ENCODE peak calls at places on chromosomes 2 and 18, in six cellular contexts. One of them, this sample, is unnamed.
A peak's percentile ranks its signal among the peaks of the same experiment; 100 is the strongest.

GRCh38 chr2:172282944-172283343 is 144.4 kb upstream of the ITGA6 start:
- DNase-seq in activated gamma-delta T cell treated with anti-CD3 and anti-CD28 coated beads, Interleukin-2, amount 50 U/mL, for 16 hours: no peak
- DNase-seq in T-helper 9 cell: no peak
- DNase-seq in stimulated activated CD4-positive, alpha-beta T cell treated with anti-CD3 and anti-CD28 coated beads, Interleukin-12 subunit alpha, Interleukin-12 subunit beta, amount 100 ng/mL, for 24 hours: no peak
- DNase-seq in stimulated activated CD8-positive, alpha-beta memory T cell treated with anti-CD3 and anti-CD28 coated beads, Interleukin-7, amount 100 ng/mL, for 24 hours: no peak
- DNase-seq in amygdala: no peak
- DNase-seq in this sample: no peak

GRCh38 chr2:200498316-200498715 is 11.6 kb downstream of the KCTD18 start:
- DNase-seq in activated gamma-delta T cell treated with anti-CD3 and anti-CD28 coated beads, Interleukin-2, amount 50 U/mL, for 16 hours: no peak
- DNase-seq in T-helper 9 cell: no peak
- DNase-seq in stimulated activated CD4-positive, alpha-beta T cell treated with anti-CD3 and anti-CD28 coated beads, Interleukin-12 subunit alpha, Interleukin-12 subunit beta, amount 100 ng/mL, for 24 hours: no peak
- DNase-seq in stimulated activated CD8-positive, alpha-beta memory T cell treated with anti-CD3 and anti-CD28 coated beads, Interleukin-7, amount 100 ng/mL, for 24 hours: no peak
- DNase-seq in amygdala: no peak
- DNase-seq in this sample: no peak

GRCh38 chr2:33791625-33792024 is 192.5 kb upstream of the FAM98A start:
- DNase-seq in activated gamma-delta T cell treated with anti-CD3 and anti-CD28 coated beads, Interleukin-2, amount 50 U/mL, for 16 hours: no peak
- DNase-seq in T-helper 9 cell: no peak
- DNase-seq in stimulated activated CD4-positive, alpha-beta T cell treated with anti-CD3 and anti-CD28 coated beads, Interleukin-12 subunit alpha, Interleukin-12 subunit beta, amount 100 ng/mL, for 24 hours: no peak
- DNase-seq in stimulated activated CD8-positive, alpha-beta memory T cell treated with anti-CD3 and anti-CD28 coated beads, Interleukin-7, amount 100 ng/mL, for 24 hours: no peak
- DNase-seq in amygdala: no peak
- DNase-seq in this sample: no peak

GRCh38 chr2:145682536-145683157 is 1162.7 kb upstream of the ZEB2 start:
- DNase-seq in activated gamma-delta T cell treated with anti-CD3 and anti-CD28 coated beads, Interleukin-2, amount 50 U/mL, for 16 hours: no peak
- DNase-seq in T-helper 9 cell: no peak
- DNase-seq in stimulated activated CD4-positive, alpha-beta T cell treated with anti-CD3 and anti-CD28 coated beads, Interleukin-12 subunit alpha, Interleukin-12 subunit beta, amount 100 ng/mL, for 24 hours: no peak
- DNase-seq in stimulated activated CD8-positive, alpha-beta memory T cell treated with anti-CD3 and anti-CD28 coated beads, Interleukin-7, amount 100 ng/mL, for 24 hours: no peak
- DNase-seq in amygdala: no peak
- DNase-seq in this sample: no peak

GRCh38 chr2:104444840-104445239 is 409.1 kb upstream of the POU3F3 start:
- DNase-seq in activated gamma-delta T cell treated with anti-CD3 and anti-CD28 coated beads, Interleukin-2, amount 50 U/mL, for 16 hours: no peak
- DNase-seq in T-helper 9 cell: no peak
- DNase-seq in stimulated activated CD4-positive, alpha-beta T cell treated with anti-CD3 and anti-CD28 coated beads, Interleukin-12 subunit alpha, Interleukin-12 subunit beta, amount 100 ng/mL, for 24 hours: no peak
- DNase-seq in stimulated activated CD8-positive, alpha-beta memory T cell treated with anti-CD3 and anti-CD28 coated beads, Interleukin-7, amount 100 ng/mL, for 24 hours: no peak
- DNase-seq in amygdala: no peak
- DNase-seq in this sample: no peak

GRCh38 chr18:54662986-54663385 is 71.9 kb downstream of the DYNAP start:
- DNase-seq in activated gamma-delta T cell treated with anti-CD3 and anti-CD28 coated beads, Interleukin-2, amount 50 U/mL, for 16 hours: no peak
- DNase-seq in T-helper 9 cell: no peak
- DNase-seq in stimulated activated CD4-positive, alpha-beta T cell treated with anti-CD3 and anti-CD28 coated beads, Interleukin-12 subunit alpha, Interleukin-12 subunit beta, amount 100 ng/mL, for 24 hours: no peak
- DNase-seq in stimulated activated CD8-positive, alpha-beta memory T cell treated with anti-CD3 and anti-CD28 coated beads, Interleukin-7, amount 100 ng/mL, for 24 hours: no peak
- DNase-seq in amygdala: no peak
- DNase-seq in this sample: no peak

GRCh38 chr18:77102246-77103040 is 30.1 kb downstream of the MBP start:
- DNase-seq in activated gamma-delta T cell treated with anti-CD3 and anti-CD28 coated beads, Interleukin-2, amount 50 U/mL, for 16 hours: no peak
- DNase-seq in T-helper 9 cell: no peak
- DNase-seq in stimulated activated CD4-positive, alpha-beta T cell treated with anti-CD3 and anti-CD28 coated beads, Interleukin-12 subunit alpha, Interleukin-12 subunit beta, amount 100 ng/mL, for 24 hours: no peak
- DNase-seq in stimulated activated CD8-positive, alpha-beta memory T cell treated with anti-CD3 and anti-CD28 coated beads, Interleukin-7, amount 100 ng/mL, for 24 hours: no peak
- DNase-seq in amygdala: no peak
- DNase-seq in this sample: no peak

GRCh38 chr18:23209031-23209430 is 73.7 kb downstream of the CABLES1 start:
- DNase-seq in activated gamma-delta T cell treated with anti-CD3 and anti-CD28 coated beads, Interleukin-2, amount 50 U/mL, for 16 hours: no peak
- DNase-seq in T-helper 9 cell: no peak
- DNase-seq in stimulated activated CD4-positive, alpha-beta T cell treated with anti-CD3 and anti-CD28 coated beads, Interleukin-12 subunit alpha, Interleukin-12 subunit beta, amount 100 ng/mL, for 24 hours: peak; percentile 7
- DNase-seq in stimulated activated CD8-positive, alpha-beta memory T cell treated with anti-CD3 and anti-CD28 coated beads, Interleukin-7, amount 100 ng/mL, for 24 hours: no peak
- DNase-seq in amygdala: no peak
- DNase-seq in this sample: no peak

GRCh38 chr2:75142081-75142480 is 57.2 kb downstream of the TACR1 start:
- DNase-seq in activated gamma-delta T cell treated with anti-CD3 and anti-CD28 coated beads, Interleukin-2, amount 50 U/mL, for 16 hours: no peak
- DNase-seq in T-helper 9 cell: no peak
- DNase-seq in stimulated activated CD4-positive, alpha-beta T cell treated with anti-CD3 and anti-CD28 coated beads, Interleukin-12 subunit alpha, Interleukin-12 subunit beta, amount 100 ng/mL, for 24 hours: no peak
- DNase-seq in stimulated activated CD8-positive, alpha-beta memory T cell treated with anti-CD3 and anti-CD28 coated beads, Interleukin-7, amount 100 ng/mL, for 24 hours: no peak
- DNase-seq in amygdala: no peak
- DNase-seq in this sample: no peak

GRCh38 chr18:72181241-72181764 is 362.8 kb downstream of the CBLN2 start:
- DNase-seq in activated gamma-delta T cell treated with anti-CD3 and anti-CD28 coated beads, Interleukin-2, amount 50 U/mL, for 16 hours: no peak
- DNase-seq in T-helper 9 cell: no peak
- DNase-seq in stimulated activated CD4-positive, alpha-beta T cell treated with anti-CD3 and anti-CD28 coated beads, Interleukin-12 subunit alpha, Interleukin-12 subunit beta, amount 100 ng/mL, for 24 hours: peak; percentile 0
- DNase-seq in stimulated activated CD8-positive, alpha-beta memory T cell treated with anti-CD3 and anti-CD28 coated beads, Interleukin-7, amount 100 ng/mL, for 24 hours: no peak
- DNase-seq in amygdala: no peak
- DNase-seq in this sample: no peak

GRCh38 chr2:237451582-237452469 is 35.2 kb upstream of the MLPH start:
- DNase-seq in activated gamma-delta T cell treated with anti-CD3 and anti-CD28 coated beads, Interleukin-2, amount 50 U/mL, for 16 hours: no peak
- DNase-seq in T-helper 9 cell: no peak
- DNase-seq in stimulated activated CD4-positive, alpha-beta T cell treated with anti-CD3 and anti-CD28 coated beads, Interleukin-12 subunit alpha, Interleukin-12 subunit beta, amount 100 ng/mL, for 24 hours: no peak
- DNase-seq in stimulated activated CD8-positive, alpha-beta memory T cell treated with anti-CD3 and anti-CD28 coated beads, Interleukin-7, amount 100 ng/mL, for 24 hours: no peak
- DNase-seq in amygdala: no peak
- DNase-seq in this sample: no peak

GRCh38 chr2:176428943-176429469 is 159.8 kb downstream of the MTX2 start:
- DNase-seq in activated gamma-delta T cell treated with anti-CD3 and anti-CD28 coated beads, Interleukin-2, amount 50 U/mL, for 16 hours: no peak
- DNase-seq in T-helper 9 cell: no peak
- DNase-seq in stimulated activated CD4-positive, alpha-beta T cell treated with anti-CD3 and anti-CD28 coated beads, Interleukin-12 subunit alpha, Interleukin-12 subunit beta, amount 100 ng/mL, for 24 hours: no peak
- DNase-seq in stimulated activated CD8-positive, alpha-beta memory T cell treated with anti-CD3 and anti-CD28 coated beads, Interleukin-7, amount 100 ng/mL, for 24 hours: no peak
- DNase-seq in amygdala: no peak
- DNase-seq in this sample: no peak

GRCh38 chr2:197972017-197972416 is 167.6 kb downstream of the PLCL1 start:
- DNase-seq in activated gamma-delta T cell treated with anti-CD3 and anti-CD28 coated beads, Interleukin-2, amount 50 U/mL, for 16 hours: no peak
- DNase-seq in T-helper 9 cell: no peak
- DNase-seq in stimulated activated CD4-positive, alpha-beta T cell treated with anti-CD3 and anti-CD28 coated beads, Interleukin-12 subunit alpha, Interleukin-12 subunit beta, amount 100 ng/mL, for 24 hours: no peak
- DNase-seq in stimulated activated CD8-positive, alpha-beta memory T cell treated with anti-CD3 and anti-CD28 coated beads, Interleukin-7, amount 100 ng/mL, for 24 hours: no peak
- DNase-seq in amygdala: no peak
- DNase-seq in this sample: no peak

GRCh38 chr18:10851824-10852225 is 297.5 kb downstream of the PIEZO2 start:
- DNase-seq in activated gamma-delta T cell treated with anti-CD3 and anti-CD28 coated beads, Interleukin-2, amount 50 U/mL, for 16 hours: no peak
- DNase-seq in T-helper 9 cell: no peak
- DNase-seq in stimulated activated CD4-positive, alpha-beta T cell treated with anti-CD3 and anti-CD28 coated beads, Interleukin-12 subunit alpha, Interleukin-12 subunit beta, amount 100 ng/mL, for 24 hours: no peak
- DNase-seq in stimulated activated CD8-positive, alpha-beta memory T cell treated with anti-CD3 and anti-CD28 coated beads, Interleukin-7, amount 100 ng/mL, for 24 hours: no peak
- DNase-seq in amygdala: no peak
- DNase-seq in this sample: peak; percentile 3

This sample was measured in NCI-H1048.